ENCODE peak calls at places on chromosomes 7 and 10, in six cellular contexts. One of them, this sample, is unnamed.

GRCh38 chr7:70047891-70048448 is 449.7 kb downstream of the AUTS2 start:
- DNase-seq in hypothalamus: no peak
- DNase-seq in AG09319: no peak
- DNase-seq in RCC 7860: no peak
- DNase-seq in T-cell: no peak
- DNase-seq in DMS153: no peak
- DNase-seq in this sample: no peak

GRCh38 chr7:68770649-68771048 is 827.6 kb upstream of the AUTS2 start:
- DNase-seq in hypothalamus: no peak
- DNase-seq in AG09319: no peak
- DNase-seq in RCC 7860: no peak
- DNase-seq in T-cell: no peak
- DNase-seq in DMS153: peak; percentile 82
- DNase-seq in this sample: no peak

GRCh38 chr7:106329971-106330733 is 45.4 kb upstream of the NAMPT start:
- DNase-seq in hypothalamus: no peak
- DNase-seq in AG09319: peak; percentile 56
- DNase-seq in RCC 7860: peak; percentile 69
- DNase-seq in T-cell: no peak
- DNase-seq in DMS153: no peak
- DNase-seq in this sample: no peak

GRCh38 chr7:137069249-137069963 is 201.0 kb downstream of the CHRM2 start:
- DNase-seq in hypothalamus: no peak
- DNase-seq in AG09319: no peak
- DNase-seq in RCC 7860: no peak
- DNase-seq in T-cell: no peak
- DNase-seq in DMS153: no peak
- DNase-seq in this sample: no peak

GRCh38 chr7:43625453-43625852 is 42.5 kb downstream of the STK17A start:
- DNase-seq in hypothalamus: no peak
- DNase-seq in AG09319: no peak
- DNase-seq in RCC 7860: no peak
- DNase-seq in T-cell: peak; percentile 43
- DNase-seq in DMS153: no peak
- DNase-seq in this sample: peak; percentile 61

GRCh38 chr10:71077143-71077581 is 135.2 kb upstream of the UNC5B start:
- DNase-seq in hypothalamus: no peak
- DNase-seq in AG09319: no peak
- DNase-seq in RCC 7860: no peak
- DNase-seq in T-cell: no peak
- DNase-seq in DMS153: no peak
- DNase-seq in this sample: no peak

GRCh38 chr10:132538790-132539421 is 1.3 kb downstream of the INPP5A start:
- DNase-seq in hypothalamus: no peak
- DNase-seq in AG09319: no peak
- DNase-seq in RCC 7860: no peak
- DNase-seq in T-cell: no peak
- DNase-seq in DMS153: no peak
- DNase-seq in this sample: no peak

GRCh38 chr7:44693641-44694313 is 54.9 kb upstream of the ZMIZ2 start:
- DNase-seq in hypothalamus: no peak
- DNase-seq in AG09319: peak; percentile 5
- DNase-seq in RCC 7860: no peak
- DNase-seq in T-cell: no peak
- DNase-seq in DMS153: no peak
- DNase-seq in this sample: no peak

GRCh38 chr7:44058759-44059218 is 6.6 kb downstream of the PGAM2 start:
- DNase-seq in hypothalamus: no peak
- DNase-seq in AG09319: no peak
- DNase-seq in RCC 7860: no peak
- DNase-seq in T-cell: no peak
- DNase-seq in DMS153: no peak
- DNase-seq in this sample: no peak

GRCh38 chr7:100407285-100408180 is 21.0 kb downstream of the ZCWPW1 start:
- DNase-seq in hypothalamus: no peak
- DNase-seq in AG09319: peak; percentile 37
- DNase-seq in RCC 7860: peak; percentile 66
- DNase-seq in T-cell: no peak
- DNase-seq in DMS153: no peak
- DNase-seq in this sample: peak; percentile 49

GRCh38 chr7:44738876-44739665 is 9.6 kb upstream of the ZMIZ2 start:
- DNase-seq in hypothalamus: no peak
- DNase-seq in AG09319: no peak
- DNase-seq in RCC 7860: no peak
- DNase-seq in T-cell: no peak
- DNase-seq in DMS153: no peak
- DNase-seq in this sample: no peak

GRCh38 chr7:3067193-3067592 is 23.5 kb upstream of the CARD11 start:
- DNase-seq in hypothalamus: no peak
- DNase-seq in AG09319: no peak
- DNase-seq in RCC 7860: no peak
- DNase-seq in T-cell: no peak
- DNase-seq in DMS153: no peak
- DNase-seq in this sample: peak; percentile 33

GRCh38 chr10:24238527-24239247 is 29.7 kb downstream of the KIAA1217 start:
- DNase-seq in hypothalamus: no peak
- DNase-seq in AG09319: no peak
- DNase-seq in RCC 7860: no peak
- DNase-seq in T-cell: no peak
- DNase-seq in DMS153: no peak
- DNase-seq in this sample: no peak

GRCh38 chr7:46186131-46186530 is 265.1 kb upstream of the IGFBP3 start:
- DNase-seq in hypothalamus: no peak
- DNase-seq in AG09319: no peak
- DNase-seq in RCC 7860: no peak
- DNase-seq in T-cell: no peak
- DNase-seq in DMS153: no peak
- DNase-seq in this sample: no peak

GRCh38 chr10:55629792-55630490 is 731.1 kb downstream of the ZWINT start:
- DNase-seq in hypothalamus: no peak
- DNase-seq in AG09319: no peak
- DNase-seq in RCC 7860: no peak
- DNase-seq in T-cell: no peak
- DNase-seq in DMS153: no peak
- DNase-seq in this sample: no peak

GRCh38 chr10:70379581-70380176 is 2.7 kb downstream of the LRRC20 start:
- DNase-seq in hypothalamus: no peak
- DNase-seq in AG09319: no peak
- DNase-seq in RCC 7860: peak; percentile 30
- DNase-seq in T-cell: no peak
- DNase-seq in DMS153: no peak
- DNase-seq in this sample: no peak

GRCh38 chr10:102120142-102120986 is at the start of gene LDB1:
- DNase-seq in hypothalamus: peak; percentile 52
- DNase-seq in AG09319: peak; percentile 50
- DNase-seq in RCC 7860: peak; percentile 58
- DNase-seq in T-cell: peak; percentile 63
- DNase-seq in DMS153: peak; percentile 79
- DNase-seq in this sample: peak; percentile 76

GRCh38 chr10:130137077-130137448 is 872 bp downstream of the GLRX3 start:
- DNase-seq in hypothalamus: no peak
- DNase-seq in AG09319: no peak
- DNase-seq in RCC 7860: peak; percentile 37
- DNase-seq in T-cell: no peak
- DNase-seq in DMS153: no peak
- DNase-seq in this sample: no peak

GRCh38 chr7:30430300-30430699 is 48.3 kb downstream of the NOD1 start:
- DNase-seq in hypothalamus: no peak
- DNase-seq in AG09319: no peak
- DNase-seq in RCC 7860: no peak
- DNase-seq in T-cell: no peak
- DNase-seq in DMS153: peak; percentile 96
- DNase-seq in this sample: no peak

GRCh38 chr10:59926086-59926485 is 19.7 kb upstream of the CCDC6 start:
- DNase-seq in hypothalamus: no peak
- DNase-seq in AG09319: no peak
- DNase-seq in RCC 7860: no peak
- DNase-seq in T-cell: no peak
- DNase-seq in DMS153: no peak
- DNase-seq in this sample: no peak

GRCh38 chr7:40115941-40116340 is 18.5 kb downstream of the MPLKIP start:
- DNase-seq in hypothalamus: no peak
- DNase-seq in AG09319: no peak
- DNase-seq in RCC 7860: no peak
- DNase-seq in T-cell: no peak
- DNase-seq in DMS153: no peak
- DNase-seq in this sample: no peak

GRCh38 chr7:16114633-16115032 is 306.7 kb downstream of the CRPPA start:
- DNase-seq in hypothalamus: no peak
- DNase-seq in AG09319: no peak
- DNase-seq in RCC 7860: peak; percentile 35
- DNase-seq in T-cell: no peak
- DNase-seq in DMS153: no peak
- DNase-seq in this sample: no peak

GRCh38 chr7:151274936-151275812 is 26.7 kb upstream of the SMARCD3 start:
- DNase-seq in hypothalamus: no peak
- DNase-seq in AG09319: no peak
- DNase-seq in RCC 7860: no peak
- DNase-seq in T-cell: no peak
- DNase-seq in DMS153: no peak
- DNase-seq in this sample: no peak

GRCh38 chr10:77082601-77083252 is 554.9 kb downstream of the KCNMA1 start:
- DNase-seq in hypothalamus: no peak
- DNase-seq in AG09319: no peak
- DNase-seq in RCC 7860: no peak
- DNase-seq in T-cell: no peak
- DNase-seq in DMS153: no peak
- DNase-seq in this sample: no peak

GRCh38 chr7:70092314-70093303 is 494.3 kb downstream of the AUTS2 start:
- DNase-seq in hypothalamus: no peak
- DNase-seq in AG09319: no peak
- DNase-seq in RCC 7860: no peak
- DNase-seq in T-cell: no peak
- DNase-seq in DMS153: peak; percentile 52
- DNase-seq in this sample: no peak

GRCh38 chr10:122565766-122566206 is 5.2 kb downstream of the DMBT1 start:
- DNase-seq in hypothalamus: peak; percentile 45
- DNase-seq in AG09319: peak; percentile 59
- DNase-seq in RCC 7860: peak; percentile 42
- DNase-seq in T-cell: peak; percentile 64
- DNase-seq in DMS153: peak; percentile 47
- DNase-seq in this sample: peak; percentile 62

GRCh38 chr10:73251683-73252444 is 580 bp downstream of the MRPS16 start:
- DNase-seq in hypothalamus: no peak
- DNase-seq in AG09319: no peak
- DNase-seq in RCC 7860: no peak
- DNase-seq in T-cell: no peak
- DNase-seq in DMS153: no peak
- DNase-seq in this sample: no peak

GRCh38 chr7:94252971-94253370 is 141.7 kb upstream of the COL1A2 start:
- DNase-seq in hypothalamus: no peak
- DNase-seq in AG09319: no peak
- DNase-seq in RCC 7860: no peak
- DNase-seq in T-cell: no peak
- DNase-seq in DMS153: no peak
- DNase-seq in this sample: no peak

GRCh38 chr7:51315393-51316261 is 982 bp downstream of the COBL start:
- DNase-seq in hypothalamus: peak; percentile 47
- DNase-seq in AG09319: no peak
- DNase-seq in RCC 7860: no peak
- DNase-seq in T-cell: no peak
- DNase-seq in DMS153: peak; percentile 32
- DNase-seq in this sample: no peak

GRCh38 chr10:105585753-105586152 is 944.7 kb downstream of the SORCS3 start:
- DNase-seq in hypothalamus: no peak
- DNase-seq in AG09319: no peak
- DNase-seq in RCC 7860: peak; percentile 61
- DNase-seq in T-cell: no peak
- DNase-seq in DMS153: no peak
- DNase-seq in this sample: no peak

GRCh38 chr7:1939434-1940401 is 269.6 kb downstream of the ELFN1 start:
- DNase-seq in hypothalamus: no peak
- DNase-seq in AG09319: no peak
- DNase-seq in RCC 7860: no peak
- DNase-seq in T-cell: no peak
- DNase-seq in DMS153: no peak
- DNase-seq in this sample: no peak

GRCh38 chr10:70346155-70346554 is 36.3 kb downstream of the LRRC20 start:
- DNase-seq in hypothalamus: no peak
- DNase-seq in AG09319: no peak
- DNase-seq in RCC 7860: no peak
- DNase-seq in T-cell: no peak
- DNase-seq in DMS153: no peak
- DNase-seq in this sample: no peak

GRCh38 chr7:126845331-126845730 is 407.4 kb downstream of the GRM8 start:
- DNase-seq in hypothalamus: no peak
- DNase-seq in AG09319: no peak
- DNase-seq in RCC 7860: no peak
- DNase-seq in T-cell: no peak
- DNase-seq in DMS153: no peak
- DNase-seq in this sample: no peak

GRCh38 chr7:16450366-16450765 is 15.2 kb downstream of the SOSTDC1 start:
- DNase-seq in hypothalamus: no peak
- DNase-seq in AG09319: no peak
- DNase-seq in RCC 7860: no peak
- DNase-seq in T-cell: no peak
- DNase-seq in DMS153: no peak
- DNase-seq in this sample: no peak

GRCh38 chr10:48274636-48275035 is at the start of gene FRMPD2:
- DNase-seq in hypothalamus: no peak
- DNase-seq in AG09319: no peak
- DNase-seq in RCC 7860: no peak
- DNase-seq in T-cell: no peak
- DNase-seq in DMS153: peak; percentile 62
- DNase-seq in this sample: no peak

GRCh38 chr7:772861-773621 is 46.0 kb upstream of the PRKAR1B start:
- DNase-seq in hypothalamus: no peak
- DNase-seq in AG09319: no peak
- DNase-seq in RCC 7860: no peak
- DNase-seq in T-cell: no peak
- DNase-seq in DMS153: no peak
- DNase-seq in this sample: no peak

GRCh38 chr7:123633553-123633952 is 22.1 kb upstream of the LMOD2 start:
- DNase-seq in hypothalamus: no peak
- DNase-seq in AG09319: peak; percentile 15
- DNase-seq in RCC 7860: no peak
- DNase-seq in T-cell: no peak
- DNase-seq in DMS153: no peak
- DNase-seq in this sample: no peak

This sample was measured in central memory CD4-positive, alpha-beta T cell.